ENCODE peak calls at places on chromosomes 2 and 18, in seven cellular contexts. T is NB4, Z is foreskin fibroblast, M is glutamatergic neuron, V is choroid plexus epithelial cell, L is coronary artery, A is progenitor cell of endocrine pancreas. F is an unnamed sample.
A peak's percentile ranks its signal among the peaks of the same experiment; 100 is the strongest.

GRCh38 chr2:224155896-224156295 is 116.8 kb upstream of the SERPINE2 start:
- DNase-seq in T (no peak), Z (no peak), M (no peak), V (peak; percentile 56), L (no peak), A (no peak), F (no peak)

GRCh38 chr2:74384051-74384450 is 3.9 kb upstream of the DCTN1 start:
- DNase-seq in T (no peak), Z (no peak), M (no peak), V (peak; percentile 66), L (no peak), A (no peak), F (no peak)

GRCh38 chr2:174662459-174662858 is 64.9 kb upstream of the WIPF1 start:
- DNase-seq in T (no peak), Z (peak; percentile 81), M (no peak), V (peak; percentile 59), L (no peak), A (no peak), F (no peak)

GRCh38 chr2:55092439-55092838 is 42.2 kb upstream of the RTN4 start:
- DNase-seq in T (no peak), Z (no peak), M (no peak), V (no peak), L (no peak), A (no peak), F (no peak)

GRCh38 chr2:238728322-238729260 is 119.3 kb upstream of the TWIST2 start:
- DNase-seq in T (no peak), Z (peak; percentile 93), M (no peak), V (peak; percentile 48), L (peak; percentile 84), A (no peak), F (no peak)

GRCh38 chr2:158034198-158034831 is 67.4 kb upstream of the UPP2 start:
- DNase-seq in T (peak; percentile 79), Z (peak; percentile 41), M (peak; percentile 19), V (peak; percentile 90), L (no peak), A (peak; percentile 27), F (peak; percentile 57)

GRCh38 chr2:183490930-183491329 is 366.7 kb downstream of the NUP35 start:
- DNase-seq in T (no peak), Z (no peak), M (no peak), V (peak; percentile 54), L (no peak), A (no peak), F (no peak)

GRCh38 chr2:33184026-33184425 is 237.3 kb downstream of the LTBP1 start:
- DNase-seq in T (no peak), Z (no peak), M (no peak), V (no peak), L (no peak), A (no peak), F (no peak)

GRCh38 chr2:38615237-38615636 is 12.5 kb upstream of the HNRNPLL start:
- DNase-seq in T (peak; percentile 20), Z (no peak), M (no peak), V (peak; percentile 63), L (no peak), A (no peak), F (no peak)

GRCh38 chr2:70767094-70767698 is 804 bp downstream of the ADD2 start:
- DNase-seq in T (peak; percentile 33), Z (no peak), M (peak; percentile 87), V (no peak), L (no peak), A (peak; percentile 22), F (peak; percentile 68)

GRCh38 chr2:177767768-177768167 is 304.8 kb downstream of the PDE11A start:
- DNase-seq in T (peak; percentile 35), Z (no peak), M (no peak), V (no peak), L (no peak), A (no peak), F (no peak)

GRCh38 chr2:54634564-54635511 is 88.6 kb upstream of the EML6 start:
- DNase-seq in T (no peak), Z (peak; percentile 26), M (peak; percentile 43), V (peak; percentile 87), L (no peak), A (no peak), F (no peak)

GRCh38 chr18:78293940-78294401 is 685.6 kb upstream of the SALL3 start:
- DNase-seq in T (no peak), Z (no peak), M (no peak), V (no peak), L (no peak), A (no peak), F (no peak)

GRCh38 chr2:219461061-219461514 is 26.4 kb downstream of the SPEG start:
- DNase-seq in T (peak; percentile 96), Z (no peak), M (no peak), V (no peak), L (peak; percentile 90), A (no peak), F (no peak)